ENCODE peak calls at places on chromosomes 2 and 18, in five cellular contexts. I is adrenal gland, Q is Panc1, D is uterus, S is cardiac muscle cell. H is an unnamed sample. For H3K9me3 and H3K36me3, the result is how much of the 10 kb centered on the place peaks cover.

GRCh38 chr2:206442854-206443734 is at the start of gene ADAM23:
- DNase-seq in Q (no peak), I (peak), D (peak), S (peak), H (peak)

GRCh38 chr2:107936427-107937359 is 49.6 kb upstream of the SLC5A7 start:
- DNase-seq in S (peak), Q (no peak), I (no peak), D (no peak), H (no peak)

GRCh38 chr2:20563833-20564232 is 87.1 kb downstream of the HS1BP3 start:
- DNase-seq in S (peak), I (no peak), Q (no peak), D (peak), H (peak)

GRCh38 chr2:144522741-144523605 is 3.1 kb upstream of the ZEB2 start:
- DNase-seq in S (no peak), I (peak), D (no peak), Q (no peak), H (peak)

GRCh38 chr18:80246656-80247402 is 485 bp downstream of the PARD6G start:
- DNase-seq in S (peak), Q (no peak), D (peak), I (peak), H (peak)

GRCh38 chr2:43950383-43951008 is 45.3 kb downstream of the LRPPRC start:
- DNase-seq in S (peak), D (no peak), Q (no peak), I (no peak), H (no peak)

GRCh38 chr18:46283895-46284295 is 179.7 kb downstream of the HAUS1 start:
- DNase-seq in S (no peak), D (no peak), I (no peak), Q (no peak), H (no peak)

GRCh38 chr18:57898506-57899124 is 95.5 kb upstream of the ATP8B1 start:
- DNase-seq in Q (no peak), I (no peak), S (peak), D (no peak), H (peak)

GRCh38 chr18:23354625-23355024 is 98.5 kb upstream of the RIOK3 start:
- DNase-seq in D (no peak), Q (no peak), I (peak), S (peak), H (peak)

GRCh38 chr2:168564641-168565040 is 108.6 kb downstream of the CERS6 start:
- DNase-seq in D (no peak), Q (no peak), I (no peak), S (no peak), H (no peak)

GRCh38 chr2:6968319-6969100 is 51.3 kb downstream of the RNF144A start:
- DNase-seq in S (peak), D (no peak), Q (no peak), I (no peak), H (no peak)

GRCh38 chr2:587371-587960 is 89.7 kb downstream of the TMEM18 start:
- DNase-seq in S (no peak), I (no peak), D (peak), Q (no peak), H (no peak)
- H3K9me3 ChIP-seq in S (under half), I (under half), D (under half), Q (under half), H (under half)

GRCh38 chr2:66390811-66391210 is 44.1 kb upstream of the MEIS1 start:
- DNase-seq in I (no peak), S (no peak), D (no peak), Q (no peak), H (no peak)
- H3K4me3 ChIP-seq in I (no peak), S (no peak), D (no peak), Q (peak), H (no peak)

GRCh38 chr2:238190445-238190844 is 13.1 kb downstream of the ILKAP start:
- DNase-seq in Q (no peak), D (no peak), S (no peak), I (no peak), H (no peak)
- H3K36me3 ChIP-seq in Q (under half), D (under half), S (half or more), I (under half), H (half or more)

GRCh38 chr2:129707800-129708199 is 271.7 kb upstream of the RAB6C start:
- DNase-seq in Q (no peak), D (no peak), S (no peak), I (no peak), H (no peak)
- H3K9me3 ChIP-seq in Q (under half), D (under half), S (under half), I (under half), H (under half)

DNA sequence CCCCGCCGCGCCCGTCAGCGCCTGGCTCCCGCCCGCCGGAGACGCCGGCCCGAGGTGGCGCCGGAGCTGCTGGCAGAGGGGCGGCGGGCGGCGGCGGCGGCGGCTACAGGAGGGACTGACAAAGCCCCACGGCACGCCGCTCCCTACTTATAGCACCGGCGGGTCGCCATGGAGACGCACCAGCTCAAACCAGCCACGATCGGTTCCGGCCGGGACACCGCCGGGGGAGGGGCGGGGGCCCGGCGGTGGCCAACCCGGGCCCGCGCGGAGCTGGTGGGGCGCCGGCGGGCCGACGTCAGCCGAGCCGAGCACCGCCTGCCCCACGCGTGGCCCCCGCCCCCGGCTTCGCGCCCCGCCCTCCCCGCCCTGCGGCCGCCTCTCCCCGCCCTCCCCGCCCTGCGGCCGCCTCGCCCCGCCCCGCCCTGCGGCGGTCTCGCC is at the start of gene ODC1:
- DNase-seq in S (peak), D (peak), I (peak), Q (no peak), H (peak)
- H3K4me3 ChIP-seq in S (peak), D (peak), I (peak), Q (peak), H (peak)

DNA sequence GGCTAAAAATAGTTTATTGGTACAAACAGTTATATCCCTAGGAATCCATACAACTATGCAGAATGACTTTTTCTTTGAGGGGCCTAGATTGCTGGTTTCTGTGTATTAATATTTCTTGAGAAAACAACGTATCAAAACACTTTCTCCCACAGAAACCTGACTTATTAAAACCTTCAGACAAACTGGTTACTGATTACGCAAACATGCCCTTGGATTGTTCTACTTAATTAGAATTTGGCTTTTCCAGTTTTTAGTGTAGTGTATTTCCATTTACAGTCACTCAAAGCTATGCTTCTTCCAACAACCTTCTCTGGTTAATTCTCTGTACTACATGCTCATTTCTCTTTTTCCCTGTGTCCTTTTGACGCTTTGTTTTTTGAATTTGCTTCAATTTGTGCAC is 20.0 kb downstream of the VAPA start:
- DNase-seq in I (no peak), D (no peak), Q (no peak), S (no peak), H (no peak)
- H3K36me3 ChIP-seq in I (under half), D (under half), Q (under half), S (under half), H (half or more)

GRCh38 chr18:14943967-14944636 is 196.1 kb downstream of the ANKRD30B start:
- DNase-seq in I (no peak), Q (no peak), D (no peak), S (no peak), H (no peak)
- H3K9me3 ChIP-seq in I (under half), Q (under half), D (under half), S (under half), H (under half)

H was measured in MG63.